ENCODE peak calls at places on chromosome 13, in four cellular contexts. One of them, this sample, is unnamed.
A peak's percentile ranks its signal among the peaks of the same experiment; 100 is the strongest.

GRCh38 chr13:41581884-41582547 is 124.7 kb downstream of the RGCC start:
- DNase-seq in stimulated activated CD4-positive, alpha-beta T cell treated with anti-CD3 and anti-CD28 coated beads, Interleukin-1b, Interleukin-23, amount 100 ng/mL, for 24 hours: no peak
- DNase-seq in GM23248: no peak
- DNase-seq in H9: no peak
- DNase-seq in this sample: no peak

GRCh38 chr13:102440259-102440936 is 38.5 kb upstream of the FGF14 start:
- DNase-seq in GM23248: no peak
- DNase-seq in stimulated activated CD4-positive, alpha-beta T cell treated with anti-CD3 and anti-CD28 coated beads, Interleukin-1b, Interleukin-23, amount 100 ng/mL, for 24 hours: no peak
- DNase-seq in H9: no peak
- DNase-seq in this sample: no peak

GRCh38 chr13:95360052-95360451 is 58.8 kb upstream of the ABCC4 start:
- DNase-seq in GM23248: no peak
- DNase-seq in stimulated activated CD4-positive, alpha-beta T cell treated with anti-CD3 and anti-CD28 coated beads, Interleukin-1b, Interleukin-23, amount 100 ng/mL, for 24 hours: no peak
- DNase-seq in H9: no peak
- DNase-seq in this sample: no peak

GRCh38 chr13:112795277-112795676 is 105.4 kb downstream of the ATP11A start:
- DNase-seq in GM23248: no peak
- DNase-seq in H9: no peak
- DNase-seq in stimulated activated CD4-positive, alpha-beta T cell treated with anti-CD3 and anti-CD28 coated beads, Interleukin-1b, Interleukin-23, amount 100 ng/mL, for 24 hours: no peak
- DNase-seq in this sample: no peak

GRCh38 chr13:23987331-23987730 is 90.0 kb upstream of the C1QTNF9B start:
- DNase-seq in GM23248: peak; percentile 62
- DNase-seq in stimulated activated CD4-positive, alpha-beta T cell treated with anti-CD3 and anti-CD28 coated beads, Interleukin-1b, Interleukin-23, amount 100 ng/mL, for 24 hours: no peak
- DNase-seq in H9: no peak
- DNase-seq in this sample: no peak

GRCh38 chr13:90445179-90445578 is 902.3 kb upstream of the MIR17HG start:
- DNase-seq in stimulated activated CD4-positive, alpha-beta T cell treated with anti-CD3 and anti-CD28 coated beads, Interleukin-1b, Interleukin-23, amount 100 ng/mL, for 24 hours: no peak
- DNase-seq in H9: peak; percentile 38
- DNase-seq in GM23248: peak; percentile 93
- DNase-seq in this sample: no peak

GRCh38 chr13:43573787-43574562 is 212.8 kb downstream of the ENOX1 start:
- DNase-seq in GM23248: no peak
- DNase-seq in H9: no peak
- DNase-seq in stimulated activated CD4-positive, alpha-beta T cell treated with anti-CD3 and anti-CD28 coated beads, Interleukin-1b, Interleukin-23, amount 100 ng/mL, for 24 hours: no peak
- DNase-seq in this sample: no peak

GRCh38 chr13:65911546-65912193 is 1318.5 kb downstream of the PCDH9 start:
- DNase-seq in H9: no peak
- DNase-seq in GM23248: no peak
- DNase-seq in stimulated activated CD4-positive, alpha-beta T cell treated with anti-CD3 and anti-CD28 coated beads, Interleukin-1b, Interleukin-23, amount 100 ng/mL, for 24 hours: no peak
- DNase-seq in this sample: no peak

GRCh38 chr13:77810430-77810829 is 108.2 kb downstream of the EDNRB start:
- DNase-seq in GM23248: peak; percentile 69
- DNase-seq in stimulated activated CD4-positive, alpha-beta T cell treated with anti-CD3 and anti-CD28 coated beads, Interleukin-1b, Interleukin-23, amount 100 ng/mL, for 24 hours: no peak
- DNase-seq in H9: no peak
- DNase-seq in this sample: no peak

GRCh38 chr13:110109910-110110309 is 197.0 kb downstream of the COL4A1 start:
- DNase-seq in H9: peak; percentile 54
- DNase-seq in stimulated activated CD4-positive, alpha-beta T cell treated with anti-CD3 and anti-CD28 coated beads, Interleukin-1b, Interleukin-23, amount 100 ng/mL, for 24 hours: no peak
- DNase-seq in GM23248: peak; percentile 98
- DNase-seq in this sample: no peak

GRCh38 chr13:51370116-51370515 is 30.6 kb downstream of the SERPINE3 start:
- DNase-seq in stimulated activated CD4-positive, alpha-beta T cell treated with anti-CD3 and anti-CD28 coated beads, Interleukin-1b, Interleukin-23, amount 100 ng/mL, for 24 hours: no peak
- DNase-seq in GM23248: peak; percentile 75
- DNase-seq in H9: no peak
- DNase-seq in this sample: no peak

GRCh38 chr13:27374650-27375049 is 49.8 kb upstream of the GTF3A start:
- DNase-seq in stimulated activated CD4-positive, alpha-beta T cell treated with anti-CD3 and anti-CD28 coated beads, Interleukin-1b, Interleukin-23, amount 100 ng/mL, for 24 hours: peak; percentile 41
- DNase-seq in GM23248: peak; percentile 96
- DNase-seq in H9: peak; percentile 67
- DNase-seq in this sample: peak; percentile 38

GRCh38 chr13:45121421-45121820 is 1.1 kb downstream of the GTF2F2 start:
- DNase-seq in stimulated activated CD4-positive, alpha-beta T cell treated with anti-CD3 and anti-CD28 coated beads, Interleukin-1b, Interleukin-23, amount 100 ng/mL, for 24 hours: no peak
- DNase-seq in H9: no peak
- DNase-seq in GM23248: peak; percentile 65
- DNase-seq in this sample: no peak

GRCh38 chr13:113671066-113672001 is 4.3 kb downstream of the GRK1 start:
- DNase-seq in stimulated activated CD4-positive, alpha-beta T cell treated with anti-CD3 and anti-CD28 coated beads, Interleukin-1b, Interleukin-23, amount 100 ng/mL, for 24 hours: no peak
- DNase-seq in H9: no peak
- DNase-seq in GM23248: no peak
- DNase-seq in this sample: no peak

GRCh38 chr13:81395368-81395767 is 1054.4 kb upstream of the SPRY2 start:
- DNase-seq in stimulated activated CD4-positive, alpha-beta T cell treated with anti-CD3 and anti-CD28 coated beads, Interleukin-1b, Interleukin-23, amount 100 ng/mL, for 24 hours: no peak
- DNase-seq in H9: peak; percentile 74
- DNase-seq in GM23248: no peak
- DNase-seq in this sample: no peak

GRCh38 chr13:30978981-30979956 is 46.8 kb downstream of the TEX26 start:
- DNase-seq in stimulated activated CD4-positive, alpha-beta T cell treated with anti-CD3 and anti-CD28 coated beads, Interleukin-1b, Interleukin-23, amount 100 ng/mL, for 24 hours: peak; percentile 30
- DNase-seq in GM23248: peak; percentile 26
- DNase-seq in H9: peak; percentile 92
- DNase-seq in this sample: no peak

GRCh38 chr13:51524846-51525566 is 59.3 kb upstream of the WDFY2 start:
- DNase-seq in GM23248: peak; percentile 91
- DNase-seq in stimulated activated CD4-positive, alpha-beta T cell treated with anti-CD3 and anti-CD28 coated beads, Interleukin-1b, Interleukin-23, amount 100 ng/mL, for 24 hours: no peak
- DNase-seq in H9: no peak
- DNase-seq in this sample: no peak

GRCh38 chr13:110509478-110509926 is 52.0 kb downstream of the RAB20 start:
- DNase-seq in H9: no peak
- DNase-seq in stimulated activated CD4-positive, alpha-beta T cell treated with anti-CD3 and anti-CD28 coated beads, Interleukin-1b, Interleukin-23, amount 100 ng/mL, for 24 hours: no peak
- DNase-seq in GM23248: no peak
- DNase-seq in this sample: no peak

This sample was measured in D721Med.